ENCODE peak calls at places on chromosome 10, in six cellular contexts. I is heart left ventricle, M is A549, U is esophagus muscularis mucosa, C is Peyer's patch, S is breast epithelium. T is an unnamed sample.

GRCh38 chr10:121900443-121901174 is 27.2 kb downstream of the ATE1 start:
- DNase-seq in U (no peak), S (no peak), M (peak; percentile 71), I (no peak), C (no peak), T (no peak)

GRCh38 chr10:78913219-78914059 is 155.3 kb upstream of the ZMIZ1 start:
- DNase-seq in M (no peak), C (peak; percentile 89), I (no peak), U (no peak), S (peak; percentile 39), T (no peak)

GRCh38 chr10:24814568-24815313 is 91.1 kb upstream of the ARHGAP21 start:
- DNase-seq in M (peak; percentile 63), U (no peak), S (no peak), I (no peak), C (no peak), T (no peak)

GRCh38 chr10:69425513-69426298 is 9.0 kb upstream of the TACR2 start:
- DNase-seq in M (no peak), C (no peak), I (no peak), U (no peak), S (peak; percentile 39), T (peak; percentile 25)

GRCh38 chr10:110783509-110784103 is 88.1 kb upstream of the PDCD4 start:
- DNase-seq in I (no peak), S (no peak), C (no peak), U (no peak), M (no peak), T (no peak)

GRCh38 chr10:4061441-4061951 is 276.5 kb upstream of the KLF6 start:
- DNase-seq in U (no peak), C (peak; percentile 84), S (peak; percentile 46), I (no peak), M (no peak), T (peak; percentile 91)

GRCh38 chr10:103929396-103929921 is 11.5 kb upstream of the STN1 start:
- DNase-seq in C (no peak), M (no peak), I (no peak), S (no peak), U (peak; percentile 42), T (no peak)

GRCh38 chr10:22133640-22134624 is 83.9 kb downstream of the EBLN1 start:
- DNase-seq in S (no peak), C (no peak), M (no peak), I (no peak), U (no peak), T (no peak)

GRCh38 chr10:86583983-86584382 is 62.4 kb upstream of the WAPL start:
- DNase-seq in M (peak; percentile 55), U (no peak), C (no peak), S (no peak), I (no peak), T (no peak)

GRCh38 chr10:6578221-6579192 is 1.6 kb downstream of the PRKCQ start:
- DNase-seq in I (no peak), S (no peak), U (no peak), C (no peak), M (no peak), T (no peak)

GRCh38 chr10:22345301-22346086 is at the start of gene SPAG6:
- DNase-seq in I (peak; percentile 46), U (no peak), S (no peak), M (no peak), C (peak; percentile 59), T (peak; percentile 72)

GRCh38 chr10:112792487-112793196 is 157.4 kb upstream of the TCF7L2 start:
- DNase-seq in C (peak; percentile 72), S (no peak), I (no peak), U (no peak), M (no peak), T (peak; percentile 86)

GRCh38 chr10:6473430-6473829 is 106.6 kb downstream of the PRKCQ start:
- DNase-seq in C (no peak), M (no peak), U (no peak), I (no peak), S (no peak), T (no peak)

GRCh38 chr10:53269482-53269881 is 496.9 kb upstream of the MBL2 start:
- DNase-seq in C (no peak), U (no peak), I (no peak), M (no peak), S (no peak), T (no peak)

GRCh38 chr10:42973870-42974692 is 102.8 kb upstream of the RET start:
- DNase-seq in C (peak; percentile 32), S (no peak), U (no peak), M (no peak), I (peak; percentile 12), T (peak; percentile 57)

GRCh38 chr10:33114451-33114944 is 156.5 kb upstream of the ITGB1 start:
- DNase-seq in U (no peak), S (no peak), C (no peak), I (no peak), M (peak; percentile 33), T (no peak)

GRCh38 chr10:125217986-125218675 is 57.8 kb upstream of the CTBP2 start:
- DNase-seq in M (peak; percentile 18), C (no peak), U (no peak), I (no peak), S (no peak), T (no peak)

GRCh38 chr10:100826983-100827818 is 81.8 kb downstream of the PAX2 start:
- DNase-seq in M (peak; percentile 46), U (no peak), I (no peak), C (no peak), S (no peak), T (peak; percentile 63)

GRCh38 chr10:113982296-113982695 is 61.4 kb upstream of the ADRB1 start:
- DNase-seq in S (no peak), U (no peak), I (no peak), C (no peak), M (no peak), T (no peak)

GRCh38 chr10:113985342-113985844 is 58.3 kb upstream of the ADRB1 start:
- DNase-seq in U (no peak), S (no peak), C (no peak), M (no peak), I (no peak), T (no peak)

GRCh38 chr10:113980408-113981087 is 63.1 kb upstream of the ADRB1 start:
- DNase-seq in U (no peak), S (no peak), C (no peak), M (peak; percentile 21), I (no peak), T (no peak)

GRCh38 chr10:113983552-113983951 is 60.1 kb upstream of the ADRB1 start:
- DNase-seq in M (no peak), S (no peak), I (no peak), C (no peak), U (no peak), T (no peak)

GRCh38 chr10:113982745-113983144 is 60.9 kb upstream of the ADRB1 start:
- DNase-seq in S (peak; percentile 70), I (no peak), C (no peak), U (no peak), M (no peak), T (no peak)
- TF ChIP-seq POLR2A in S (no peak), I (no peak), C (no peak), U (no peak), M (no peak), T (no peak)

GRCh38 chr10:30997536-30998252 is 34.0 kb downstream of the ZNF438 start:
- DNase-seq in S (no peak), M (no peak), C (no peak), I (no peak), U (no peak), T (no peak)

GRCh38 chr10:31001740-31002139 is 29.9 kb downstream of the ZNF438 start:
- DNase-seq in S (no peak), I (no peak), M (peak; percentile 5), U (no peak), C (no peak), T (no peak)

GRCh38 chr10:31000867-31001266 is 30.8 kb downstream of the ZNF438 start:
- DNase-seq in U (no peak), I (no peak), M (no peak), C (no peak), S (no peak), T (no peak)

GRCh38 chr10:31000071-31000787 is 31.4 kb downstream of the ZNF438 start:
- DNase-seq in S (no peak), C (no peak), I (no peak), M (peak; percentile 21), U (no peak), T (no peak)

DNA sequence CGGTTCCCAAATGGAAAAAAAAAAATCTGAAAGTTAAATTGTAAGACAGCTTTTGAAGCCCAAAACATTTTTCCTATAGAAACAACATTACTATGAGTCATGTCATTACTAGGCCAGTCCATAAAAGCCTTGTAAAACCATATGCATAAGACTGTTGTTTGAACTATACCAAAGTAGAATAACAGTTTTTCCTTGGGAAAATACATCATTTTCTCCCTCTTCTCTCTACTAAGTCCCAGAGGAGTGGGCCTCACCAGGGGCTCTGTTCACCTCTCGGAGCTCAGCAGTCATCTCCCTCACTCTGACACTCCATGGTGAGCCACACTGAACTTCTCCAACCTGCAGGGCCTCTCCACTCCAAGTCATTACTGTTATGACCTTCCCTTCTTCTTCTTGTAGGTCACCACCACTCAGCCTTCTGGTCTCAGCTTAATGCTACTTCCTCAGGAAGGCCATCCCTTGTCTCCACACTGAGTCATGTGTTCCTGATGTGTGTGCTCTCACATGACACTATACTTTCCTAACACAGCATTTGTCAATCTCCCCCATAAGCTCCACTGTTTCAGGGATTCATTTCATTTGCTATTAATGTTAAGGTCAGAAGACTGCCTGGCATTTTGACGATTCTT is 32.5 kb downstream of the ZNF438 start:
- DNase-seq in M (peak; percentile 6), S (no peak), U (no peak), C (no peak), I (no peak), T (peak; percentile 69)
- H3K27ac ChIP-seq in M (no peak overlapping the region), S (peak overlapping the region; percentile 30), U (peak overlapping the region; percentile 32), C (peak overlapping the region; percentile 39), I (peak overlapping the region; percentile 78), T (peak overlapping the region; percentile 22)

DNA sequence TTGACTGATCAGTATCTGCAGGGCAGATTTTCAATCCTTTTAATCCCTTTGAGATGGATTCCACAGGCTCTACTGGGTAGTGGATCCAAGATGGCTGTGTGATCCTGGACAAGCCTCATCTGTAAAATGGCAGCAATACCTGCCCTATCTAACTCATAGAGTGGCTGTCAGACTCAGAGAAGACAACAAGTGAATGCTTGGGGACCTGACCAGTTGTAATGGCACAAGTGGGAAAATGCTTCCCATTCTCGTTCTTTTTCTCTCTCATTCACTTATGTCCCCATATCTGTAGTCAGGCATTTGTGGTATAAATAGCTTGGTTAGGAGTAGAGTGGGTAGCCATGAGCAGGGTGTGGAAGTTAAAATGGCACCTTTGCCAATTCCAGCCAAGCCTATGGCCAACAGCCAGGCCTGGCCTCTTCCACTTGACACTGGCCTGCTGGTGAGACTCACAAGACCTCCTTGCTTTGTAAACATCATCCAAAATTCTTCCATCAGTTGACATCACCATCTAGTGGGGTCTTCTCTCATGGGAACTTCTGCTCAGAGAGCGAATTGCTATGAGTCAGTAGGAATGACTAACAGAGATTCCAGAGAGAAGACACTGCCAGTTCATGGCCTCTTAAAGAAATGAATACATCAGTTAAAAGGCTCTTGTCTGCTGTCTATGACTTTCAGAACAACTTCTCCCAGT is 150.1 kb downstream of the PLPP4 start:
- DNase-seq in S (no peak), C (no peak), M (no peak), U (peak; percentile 64), I (no peak), T (no peak)
- TF ChIP-seq CTCF in S (no peak), C (no peak), M (no peak), U (no peak), I (no peak), T (no peak)

DNA sequence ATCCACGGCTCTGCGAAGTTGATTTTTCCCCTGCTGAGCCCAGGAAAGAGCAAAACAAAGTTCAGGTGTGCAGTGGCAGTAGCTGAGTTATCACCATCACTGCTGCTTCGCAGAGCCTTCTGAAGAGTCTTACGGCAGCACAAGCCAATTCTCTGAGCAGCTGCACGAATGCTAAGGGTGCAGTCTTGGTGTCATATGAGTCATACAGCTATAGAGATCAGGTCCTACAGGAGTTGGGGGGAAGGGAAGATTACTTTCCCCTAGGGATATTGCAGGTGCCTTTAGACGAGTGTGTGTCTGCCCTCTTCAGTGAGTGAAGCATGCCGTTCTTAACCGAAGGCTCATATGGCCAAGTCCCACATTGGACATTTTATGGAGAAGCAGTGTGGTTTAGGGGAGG is 227.8 kb downstream of the CELF2 start:
- DNase-seq in U (no peak), I (no peak), C (no peak), M (no peak), S (no peak), T (no peak)
- TF ChIP-seq POLR2A in U (no peak), I (no peak), C (no peak), M (no peak), S (no peak), T (no peak)